ENCODE peak calls at places on chromosomes 12 and 14, in six cellular contexts. One of them, this sample, is unnamed.

GRCh38 chr14:104744484-104744883 is 8.5 kb upstream of the SIVA1 start:
- DNase-seq in CD8-positive, alpha-beta memory T cell: no peak
- DNase-seq in HFF-Myc: no peak
- DNase-seq in NCI-H1092 treated with DMSO at 0.1 percent for 48 hours: no peak
- DNase-seq in dermis blood vessel endothelial cell: no peak
- DNase-seq in stimulated activated CD8-positive, alpha-beta memory T cell treated with anti-CD3 and anti-CD28 coated beads, Interleukin-2, amount 100 ng/mL, for 1 hour: no peak
- DNase-seq in this sample: no peak

GRCh38 chr12:113709456-113709855 is 237.8 kb upstream of the LHX5 start:
- DNase-seq in NCI-H1092 treated with DMSO at 0.1 percent for 48 hours: no peak
- DNase-seq in CD8-positive, alpha-beta memory T cell: no peak
- DNase-seq in HFF-Myc: no peak
- DNase-seq in stimulated activated CD8-positive, alpha-beta memory T cell treated with anti-CD3 and anti-CD28 coated beads, Interleukin-2, amount 100 ng/mL, for 1 hour: no peak
- DNase-seq in dermis blood vessel endothelial cell: no peak
- DNase-seq in this sample: no peak

GRCh38 chr12:47828967-47829482 is 9.3 kb upstream of the HDAC7 start:
- DNase-seq in NCI-H1092 treated with DMSO at 0.1 percent for 48 hours: no peak
- DNase-seq in CD8-positive, alpha-beta memory T cell: no peak
- DNase-seq in stimulated activated CD8-positive, alpha-beta memory T cell treated with anti-CD3 and anti-CD28 coated beads, Interleukin-2, amount 100 ng/mL, for 1 hour: no peak
- DNase-seq in HFF-Myc: no peak
- DNase-seq in dermis blood vessel endothelial cell: peak
- DNase-seq in this sample: no peak

GRCh38 chr14:102264355-102264754 is 40.6 kb downstream of the MOK start:
- DNase-seq in CD8-positive, alpha-beta memory T cell: no peak
- DNase-seq in HFF-Myc: no peak
- DNase-seq in NCI-H1092 treated with DMSO at 0.1 percent for 48 hours: no peak
- DNase-seq in stimulated activated CD8-positive, alpha-beta memory T cell treated with anti-CD3 and anti-CD28 coated beads, Interleukin-2, amount 100 ng/mL, for 1 hour: no peak
- DNase-seq in dermis blood vessel endothelial cell: no peak
- DNase-seq in this sample: no peak

GRCh38 chr12:77893918-77894317 is 63.2 kb downstream of the NAV3 start:
- DNase-seq in dermis blood vessel endothelial cell: peak
- DNase-seq in CD8-positive, alpha-beta memory T cell: no peak
- DNase-seq in stimulated activated CD8-positive, alpha-beta memory T cell treated with anti-CD3 and anti-CD28 coated beads, Interleukin-2, amount 100 ng/mL, for 1 hour: no peak
- DNase-seq in NCI-H1092 treated with DMSO at 0.1 percent for 48 hours: no peak
- DNase-seq in HFF-Myc: peak
- DNase-seq in this sample: no peak

GRCh38 chr12:57182918-57183575 is 33.5 kb upstream of the NXPH4 start:
- DNase-seq in CD8-positive, alpha-beta memory T cell: peak
- DNase-seq in dermis blood vessel endothelial cell: peak
- DNase-seq in HFF-Myc: peak
- DNase-seq in NCI-H1092 treated with DMSO at 0.1 percent for 48 hours: peak
- DNase-seq in stimulated activated CD8-positive, alpha-beta memory T cell treated with anti-CD3 and anti-CD28 coated beads, Interleukin-2, amount 100 ng/mL, for 1 hour: peak
- DNase-seq in this sample: peak

GRCh38 chr14:68397827-68398226 is 395.0 kb downstream of the ZFP36L1 start:
- DNase-seq in NCI-H1092 treated with DMSO at 0.1 percent for 48 hours: no peak
- DNase-seq in HFF-Myc: peak
- DNase-seq in stimulated activated CD8-positive, alpha-beta memory T cell treated with anti-CD3 and anti-CD28 coated beads, Interleukin-2, amount 100 ng/mL, for 1 hour: no peak
- DNase-seq in CD8-positive, alpha-beta memory T cell: no peak
- DNase-seq in dermis blood vessel endothelial cell: peak
- DNase-seq in this sample: no peak

GRCh38 chr12:8780389-8780788 is 42.0 kb upstream of the A2ML1 start:
- DNase-seq in CD8-positive, alpha-beta memory T cell: no peak
- DNase-seq in HFF-Myc: no peak
- DNase-seq in dermis blood vessel endothelial cell: peak
- DNase-seq in NCI-H1092 treated with DMSO at 0.1 percent for 48 hours: no peak
- DNase-seq in stimulated activated CD8-positive, alpha-beta memory T cell treated with anti-CD3 and anti-CD28 coated beads, Interleukin-2, amount 100 ng/mL, for 1 hour: no peak
- DNase-seq in this sample: no peak

GRCh38 chr12:26298785-26299621 is 103.6 kb downstream of the SSPN start:
- DNase-seq in CD8-positive, alpha-beta memory T cell: peak
- DNase-seq in stimulated activated CD8-positive, alpha-beta memory T cell treated with anti-CD3 and anti-CD28 coated beads, Interleukin-2, amount 100 ng/mL, for 1 hour: no peak
- DNase-seq in HFF-Myc: no peak
- DNase-seq in NCI-H1092 treated with DMSO at 0.1 percent for 48 hours: no peak
- DNase-seq in dermis blood vessel endothelial cell: peak
- DNase-seq in this sample: no peak

GRCh38 chr12:7859552-7859951 is 13.2 kb downstream of the SLC2A14 start:
- DNase-seq in NCI-H1092 treated with DMSO at 0.1 percent for 48 hours: no peak
- DNase-seq in HFF-Myc: no peak
- DNase-seq in dermis blood vessel endothelial cell: no peak
- DNase-seq in CD8-positive, alpha-beta memory T cell: no peak
- DNase-seq in stimulated activated CD8-positive, alpha-beta memory T cell treated with anti-CD3 and anti-CD28 coated beads, Interleukin-2, amount 100 ng/mL, for 1 hour: no peak
- DNase-seq in this sample: no peak

GRCh38 chr12:31362115-31362758 is 36.3 kb upstream of the SINHCAF start:
- DNase-seq in CD8-positive, alpha-beta memory T cell: no peak
- DNase-seq in stimulated activated CD8-positive, alpha-beta memory T cell treated with anti-CD3 and anti-CD28 coated beads, Interleukin-2, amount 100 ng/mL, for 1 hour: no peak
- DNase-seq in dermis blood vessel endothelial cell: no peak
- DNase-seq in NCI-H1092 treated with DMSO at 0.1 percent for 48 hours: peak
- DNase-seq in HFF-Myc: no peak
- DNase-seq in this sample: no peak

GRCh38 chr14:25431211-25432076 is 381.5 kb upstream of the STXBP6 start:
- DNase-seq in dermis blood vessel endothelial cell: peak
- DNase-seq in HFF-Myc: no peak
- DNase-seq in stimulated activated CD8-positive, alpha-beta memory T cell treated with anti-CD3 and anti-CD28 coated beads, Interleukin-2, amount 100 ng/mL, for 1 hour: no peak
- DNase-seq in CD8-positive, alpha-beta memory T cell: no peak
- DNase-seq in NCI-H1092 treated with DMSO at 0.1 percent for 48 hours: peak
- DNase-seq in this sample: no peak

GRCh38 chr12:58920956-58921861 is 905 bp upstream of the LRIG3 start:
- DNase-seq in stimulated activated CD8-positive, alpha-beta memory T cell treated with anti-CD3 and anti-CD28 coated beads, Interleukin-2, amount 100 ng/mL, for 1 hour: no peak
- DNase-seq in dermis blood vessel endothelial cell: no peak
- DNase-seq in CD8-positive, alpha-beta memory T cell: no peak
- DNase-seq in NCI-H1092 treated with DMSO at 0.1 percent for 48 hours: no peak
- DNase-seq in HFF-Myc: no peak
- DNase-seq in this sample: no peak

GRCh38 chr12:66516133-66516532 is 162.7 kb downstream of the GRIP1 start:
- DNase-seq in CD8-positive, alpha-beta memory T cell: no peak
- DNase-seq in NCI-H1092 treated with DMSO at 0.1 percent for 48 hours: no peak
- DNase-seq in stimulated activated CD8-positive, alpha-beta memory T cell treated with anti-CD3 and anti-CD28 coated beads, Interleukin-2, amount 100 ng/mL, for 1 hour: no peak
- DNase-seq in dermis blood vessel endothelial cell: no peak
- DNase-seq in HFF-Myc: no peak
- DNase-seq in this sample: no peak

GRCh38 chr12:102364709-102365108 is 115.7 kb downstream of the IGF1 start:
- DNase-seq in dermis blood vessel endothelial cell: no peak
- DNase-seq in NCI-H1092 treated with DMSO at 0.1 percent for 48 hours: no peak
- DNase-seq in stimulated activated CD8-positive, alpha-beta memory T cell treated with anti-CD3 and anti-CD28 coated beads, Interleukin-2, amount 100 ng/mL, for 1 hour: no peak
- DNase-seq in CD8-positive, alpha-beta memory T cell: no peak
- DNase-seq in HFF-Myc: no peak
- DNase-seq in this sample: no peak

GRCh38 chr14:91143862-91144261 is 30.0 kb downstream of the DGLUCY start:
- DNase-seq in HFF-Myc: no peak
- DNase-seq in CD8-positive, alpha-beta memory T cell: no peak
- DNase-seq in stimulated activated CD8-positive, alpha-beta memory T cell treated with anti-CD3 and anti-CD28 coated beads, Interleukin-2, amount 100 ng/mL, for 1 hour: no peak
- DNase-seq in dermis blood vessel endothelial cell: peak
- DNase-seq in NCI-H1092 treated with DMSO at 0.1 percent for 48 hours: no peak
- DNase-seq in this sample: no peak

GRCh38 chr12:12801649-12802048 is 11.5 kb upstream of the DDX47 start:
- DNase-seq in stimulated activated CD8-positive, alpha-beta memory T cell treated with anti-CD3 and anti-CD28 coated beads, Interleukin-2, amount 100 ng/mL, for 1 hour: no peak
- DNase-seq in HFF-Myc: no peak
- DNase-seq in NCI-H1092 treated with DMSO at 0.1 percent for 48 hours: no peak
- DNase-seq in dermis blood vessel endothelial cell: no peak
- DNase-seq in CD8-positive, alpha-beta memory T cell: no peak
- DNase-seq in this sample: no peak

GRCh38 chr12:18753481-18754117 is 15.7 kb downstream of the CAPZA3 start:
- DNase-seq in stimulated activated CD8-positive, alpha-beta memory T cell treated with anti-CD3 and anti-CD28 coated beads, Interleukin-2, amount 100 ng/mL, for 1 hour: no peak
- DNase-seq in dermis blood vessel endothelial cell: no peak
- DNase-seq in HFF-Myc: no peak
- DNase-seq in CD8-positive, alpha-beta memory T cell: no peak
- DNase-seq in NCI-H1092 treated with DMSO at 0.1 percent for 48 hours: peak
- DNase-seq in this sample: no peak

GRCh38 chr12:104582739-104583138 is 126.0 kb downstream of the CHST11 start:
- DNase-seq in NCI-H1092 treated with DMSO at 0.1 percent for 48 hours: no peak
- DNase-seq in stimulated activated CD8-positive, alpha-beta memory T cell treated with anti-CD3 and anti-CD28 coated beads, Interleukin-2, amount 100 ng/mL, for 1 hour: no peak
- DNase-seq in dermis blood vessel endothelial cell: no peak
- DNase-seq in HFF-Myc: no peak
- DNase-seq in CD8-positive, alpha-beta memory T cell: no peak
- DNase-seq in this sample: no peak

GRCh38 chr14:76696791-76697190 is 64.5 kb upstream of the VASH1 start:
- DNase-seq in NCI-H1092 treated with DMSO at 0.1 percent for 48 hours: no peak
- DNase-seq in stimulated activated CD8-positive, alpha-beta memory T cell treated with anti-CD3 and anti-CD28 coated beads, Interleukin-2, amount 100 ng/mL, for 1 hour: no peak
- DNase-seq in CD8-positive, alpha-beta memory T cell: no peak
- DNase-seq in HFF-Myc: no peak
- DNase-seq in dermis blood vessel endothelial cell: no peak
- DNase-seq in this sample: no peak

GRCh38 chr12:109811624-109811995 is 21.6 kb downstream of the TRPV4 start:
- DNase-seq in dermis blood vessel endothelial cell: no peak
- DNase-seq in NCI-H1092 treated with DMSO at 0.1 percent for 48 hours: no peak
- DNase-seq in CD8-positive, alpha-beta memory T cell: no peak
- DNase-seq in stimulated activated CD8-positive, alpha-beta memory T cell treated with anti-CD3 and anti-CD28 coated beads, Interleukin-2, amount 100 ng/mL, for 1 hour: no peak
- DNase-seq in HFF-Myc: no peak
- DNase-seq in this sample: no peak

GRCh38 chr14:54637829-54638446 is 71.0 kb downstream of the SAMD4A start:
- DNase-seq in CD8-positive, alpha-beta memory T cell: no peak
- DNase-seq in dermis blood vessel endothelial cell: peak
- DNase-seq in stimulated activated CD8-positive, alpha-beta memory T cell treated with anti-CD3 and anti-CD28 coated beads, Interleukin-2, amount 100 ng/mL, for 1 hour: no peak
- DNase-seq in HFF-Myc: no peak
- DNase-seq in NCI-H1092 treated with DMSO at 0.1 percent for 48 hours: no peak
- DNase-seq in this sample: no peak

GRCh38 chr12:57444744-57445143 is 10.2 kb downstream of the INHBC start:
- DNase-seq in CD8-positive, alpha-beta memory T cell: no peak
- DNase-seq in NCI-H1092 treated with DMSO at 0.1 percent for 48 hours: no peak
- DNase-seq in stimulated activated CD8-positive, alpha-beta memory T cell treated with anti-CD3 and anti-CD28 coated beads, Interleukin-2, amount 100 ng/mL, for 1 hour: no peak
- DNase-seq in dermis blood vessel endothelial cell: no peak
- DNase-seq in HFF-Myc: no peak
- DNase-seq in this sample: no peak

GRCh38 chr14:52961060-52961639 is 10.3 kb upstream of the FERMT2 start:
- DNase-seq in CD8-positive, alpha-beta memory T cell: peak
- DNase-seq in stimulated activated CD8-positive, alpha-beta memory T cell treated with anti-CD3 and anti-CD28 coated beads, Interleukin-2, amount 100 ng/mL, for 1 hour: peak
- DNase-seq in NCI-H1092 treated with DMSO at 0.1 percent for 48 hours: peak
- DNase-seq in dermis blood vessel endothelial cell: peak
- DNase-seq in HFF-Myc: peak
- DNase-seq in this sample: peak

GRCh38 chr14:96246535-96246839 is 9.5 kb upstream of the BDKRB1 start:
- DNase-seq in stimulated activated CD8-positive, alpha-beta memory T cell treated with anti-CD3 and anti-CD28 coated beads, Interleukin-2, amount 100 ng/mL, for 1 hour: no peak
- DNase-seq in dermis blood vessel endothelial cell: no peak
- DNase-seq in CD8-positive, alpha-beta memory T cell: no peak
- DNase-seq in HFF-Myc: peak
- DNase-seq in NCI-H1092 treated with DMSO at 0.1 percent for 48 hours: no peak
- DNase-seq in this sample: no peak

GRCh38 chr12:76346236-76346635 is 2.0 kb downstream of the BBS10 start:
- DNase-seq in CD8-positive, alpha-beta memory T cell: no peak
- DNase-seq in dermis blood vessel endothelial cell: no peak
- DNase-seq in NCI-H1092 treated with DMSO at 0.1 percent for 48 hours: no peak
- DNase-seq in HFF-Myc: no peak
- DNase-seq in stimulated activated CD8-positive, alpha-beta memory T cell treated with anti-CD3 and anti-CD28 coated beads, Interleukin-2, amount 100 ng/mL, for 1 hour: no peak
- DNase-seq in this sample: no peak

GRCh38 chr12:119631930-119632678 is 35.8 kb upstream of the PRKAB1 start:
- DNase-seq in NCI-H1092 treated with DMSO at 0.1 percent for 48 hours: no peak
- DNase-seq in stimulated activated CD8-positive, alpha-beta memory T cell treated with anti-CD3 and anti-CD28 coated beads, Interleukin-2, amount 100 ng/mL, for 1 hour: no peak
- DNase-seq in HFF-Myc: no peak
- DNase-seq in CD8-positive, alpha-beta memory T cell: no peak
- DNase-seq in dermis blood vessel endothelial cell: no peak
- DNase-seq in this sample: no peak

GRCh38 chr12:8996682-8997405 is 7.5 kb downstream of the KLRG1 start:
- DNase-seq in NCI-H1092 treated with DMSO at 0.1 percent for 48 hours: no peak
- DNase-seq in HFF-Myc: peak
- DNase-seq in CD8-positive, alpha-beta memory T cell: no peak
- DNase-seq in stimulated activated CD8-positive, alpha-beta memory T cell treated with anti-CD3 and anti-CD28 coated beads, Interleukin-2, amount 100 ng/mL, for 1 hour: no peak
- DNase-seq in dermis blood vessel endothelial cell: peak
- DNase-seq in this sample: no peak

GRCh38 chr12:104903648-104904423 is 54.3 kb downstream of the SLC41A2 start:
- DNase-seq in NCI-H1092 treated with DMSO at 0.1 percent for 48 hours: no peak
- DNase-seq in dermis blood vessel endothelial cell: no peak
- DNase-seq in HFF-Myc: no peak
- DNase-seq in stimulated activated CD8-positive, alpha-beta memory T cell treated with anti-CD3 and anti-CD28 coated beads, Interleukin-2, amount 100 ng/mL, for 1 hour: no peak
- DNase-seq in CD8-positive, alpha-beta memory T cell: no peak
- DNase-seq in this sample: no peak

GRCh38 chr14:53956427-53957201 is at the start of gene BMP4:
- DNase-seq in stimulated activated CD8-positive, alpha-beta memory T cell treated with anti-CD3 and anti-CD28 coated beads, Interleukin-2, amount 100 ng/mL, for 1 hour: no peak
- DNase-seq in NCI-H1092 treated with DMSO at 0.1 percent for 48 hours: no peak
- DNase-seq in dermis blood vessel endothelial cell: peak
- DNase-seq in CD8-positive, alpha-beta memory T cell: no peak
- DNase-seq in HFF-Myc: peak
- DNase-seq in this sample: no peak

GRCh38 chr12:52633383-52633782 is 15.0 kb upstream of the KRT73 start:
- DNase-seq in CD8-positive, alpha-beta memory T cell: peak
- DNase-seq in NCI-H1092 treated with DMSO at 0.1 percent for 48 hours: no peak
- DNase-seq in dermis blood vessel endothelial cell: no peak
- DNase-seq in stimulated activated CD8-positive, alpha-beta memory T cell treated with anti-CD3 and anti-CD28 coated beads, Interleukin-2, amount 100 ng/mL, for 1 hour: no peak
- DNase-seq in HFF-Myc: no peak
- DNase-seq in this sample: no peak

GRCh38 chr12:100497105-100497795 is 23.6 kb downstream of the NR1H4 start:
- DNase-seq in HFF-Myc: no peak
- DNase-seq in NCI-H1092 treated with DMSO at 0.1 percent for 48 hours: no peak
- DNase-seq in dermis blood vessel endothelial cell: no peak
- DNase-seq in stimulated activated CD8-positive, alpha-beta memory T cell treated with anti-CD3 and anti-CD28 coated beads, Interleukin-2, amount 100 ng/mL, for 1 hour: no peak
- DNase-seq in CD8-positive, alpha-beta memory T cell: no peak
- DNase-seq in this sample: no peak

This sample was measured in activated T-helper 1 cell treated with anti-CD3 and anti-CD28 coated beads, Interleukin-2, amount 50 U/mL, for 16 hours.